ENCODE peak calls at places on chromosomes 3 and 15, in four cellular contexts. One of them, this sample, is unnamed.

GRCh38 chr3:9914559-9915251 is 2.2 kb upstream of the IL17RC start:
- DNase-seq in sigmoid colon: no peak
- DNase-seq in transverse colon: no peak
- DNase-seq in spleen: peak; percentile 69
- DNase-seq in this sample: no peak

GRCh38 chr15:89326316-89326715 is 8.3 kb downstream of the POLG start:
- DNase-seq in sigmoid colon: no peak
- DNase-seq in transverse colon: no peak
- DNase-seq in spleen: no peak
- DNase-seq in this sample: no peak

GRCh38 chr3:5197022-5197421 is 9.5 kb downstream of the EDEM1 start:
- DNase-seq in sigmoid colon: no peak
- DNase-seq in transverse colon: no peak
- DNase-seq in spleen: no peak
- DNase-seq in this sample: no peak

GRCh38 chr3:68878322-68878721 is 54.0 kb downstream of the TAFA4 start:
- DNase-seq in sigmoid colon: no peak
- DNase-seq in transverse colon: no peak
- DNase-seq in spleen: no peak
- DNase-seq in this sample: no peak

GRCh38 chr3:14877404-14877803 is 58.6 kb downstream of the FGD5 start:
- DNase-seq in sigmoid colon: peak; percentile 54
- DNase-seq in transverse colon: no peak
- DNase-seq in spleen: no peak
- DNase-seq in this sample: no peak

GRCh38 chr3:110459021-110459420 is 612.6 kb upstream of the NECTIN3 start:
- DNase-seq in sigmoid colon: no peak
- DNase-seq in transverse colon: no peak
- DNase-seq in spleen: no peak
- DNase-seq in this sample: no peak

GRCh38 chr3:192835818-192836468 is 81.7 kb downstream of the MB21D2 start:
- DNase-seq in sigmoid colon: peak; percentile 79
- DNase-seq in transverse colon: peak; percentile 12
- DNase-seq in spleen: no peak
- DNase-seq in this sample: no peak

GRCh38 chr3:18302517-18302916 is 122.6 kb downstream of the SATB1 start:
- DNase-seq in sigmoid colon: peak; percentile 79
- DNase-seq in transverse colon: peak; percentile 7
- DNase-seq in spleen: no peak
- DNase-seq in this sample: no peak

GRCh38 chr3:184314363-184314699 is at the start of gene EIF4G1:
- DNase-seq in sigmoid colon: peak; percentile 98
- DNase-seq in transverse colon: peak; percentile 96
- DNase-seq in spleen: peak; percentile 98
- DNase-seq in this sample: peak; percentile 93
- TF ChIP-seq POLR2A in sigmoid colon: peak; percentile 27
- TF ChIP-seq POLR2A in transverse colon: peak; percentile 47
- TF ChIP-seq POLR2A in spleen: peak; percentile 52
- TF ChIP-seq POLR2A in this sample: peak; percentile 52

DNA sequence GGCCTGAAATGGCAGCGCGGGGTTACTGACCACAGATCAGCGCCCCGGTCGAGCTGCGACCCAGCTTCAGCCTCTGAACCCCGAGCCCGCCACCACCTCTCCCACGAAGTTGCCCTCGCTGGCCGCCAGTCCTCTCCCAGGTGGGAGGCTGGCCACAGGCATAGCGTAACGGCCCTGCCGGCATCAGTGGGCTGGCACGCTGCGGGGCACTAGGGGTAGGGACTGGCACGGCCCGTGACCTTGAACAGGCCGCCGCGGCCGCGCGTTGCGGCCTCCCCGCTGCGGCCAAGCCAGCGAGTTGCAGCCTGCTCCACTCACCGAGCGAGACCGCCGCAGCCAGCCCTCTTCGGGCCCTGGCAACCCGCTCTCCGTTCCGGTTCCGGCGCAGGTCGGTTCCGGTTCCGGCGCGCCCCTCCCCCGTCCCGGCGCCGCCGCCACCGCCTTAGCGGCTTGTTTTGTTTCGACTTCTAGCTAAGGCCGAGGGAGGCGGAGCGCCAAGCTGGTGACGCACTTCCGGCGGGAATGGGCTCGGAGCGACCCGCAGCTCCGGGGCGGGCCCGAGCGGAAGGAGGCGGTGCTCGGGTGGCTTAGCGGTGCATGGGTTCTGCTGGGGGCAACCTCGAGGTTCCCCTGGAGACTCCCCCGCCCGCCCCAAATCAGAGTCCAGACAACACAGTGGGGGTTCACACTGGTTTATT is at the start of gene USP19:
- DNase-seq in sigmoid colon: peak; percentile 98
- DNase-seq in transverse colon: peak; percentile 97
- DNase-seq in spleen: peak; percentile 99
- DNase-seq in this sample: peak; percentile 92
- TF ChIP-seq POLR2A in sigmoid colon: peak; percentile 86
- TF ChIP-seq POLR2A in transverse colon: peak; percentile 90
- TF ChIP-seq POLR2A in spleen: peak; percentile 73
- TF ChIP-seq POLR2A in this sample: peak; percentile 73

GRCh38 chr15:62889734-62890505 is 152.6 kb upstream of the TPM1 start:
- DNase-seq in sigmoid colon: peak; percentile 40
- DNase-seq in transverse colon: no peak
- DNase-seq in spleen: no peak
- DNase-seq in this sample: no peak
- TF ChIP-seq POLR2A in sigmoid colon: no peak
- TF ChIP-seq POLR2A in transverse colon: no peak
- TF ChIP-seq POLR2A in spleen: no peak
- TF ChIP-seq POLR2A in this sample: no peak

GRCh38 chr3:31241533-31241932 is 291.2 kb upstream of the STT3B start:
- DNase-seq in sigmoid colon: no peak
- DNase-seq in transverse colon: no peak
- DNase-seq in spleen: no peak
- DNase-seq in this sample: no peak
- TF ChIP-seq POLR2A in sigmoid colon: no peak
- TF ChIP-seq POLR2A in transverse colon: no peak
- TF ChIP-seq POLR2A in spleen: no peak
- TF ChIP-seq POLR2A in this sample: no peak

DNA sequence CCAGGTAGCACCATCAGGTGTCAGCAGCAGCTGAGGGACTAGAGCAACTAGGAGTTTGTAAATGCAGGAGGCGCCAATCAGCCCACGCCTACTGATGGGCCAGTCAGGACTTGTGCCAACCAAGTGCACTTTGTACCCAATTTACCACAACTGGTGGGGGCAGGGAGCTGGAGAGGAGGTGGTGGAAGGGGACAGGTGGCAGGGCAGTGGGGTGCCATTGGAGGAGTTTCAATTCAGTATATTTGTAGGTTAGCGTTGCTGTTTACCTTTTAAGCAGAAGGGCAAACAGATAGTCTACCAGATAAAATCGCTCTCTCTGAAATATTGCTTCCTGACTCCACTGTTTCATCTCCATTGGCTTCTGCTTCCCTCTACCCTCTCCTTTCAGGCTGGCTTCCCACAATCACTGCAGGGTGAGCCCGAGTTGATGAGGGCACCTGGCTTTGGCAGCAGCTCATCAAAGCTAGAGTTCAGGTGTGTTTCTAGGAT is 75.7 kb downstream of the TRIM69 start:
- DNase-seq in sigmoid colon: no peak
- DNase-seq in transverse colon: peak; percentile 90
- DNase-seq in spleen: no peak
- DNase-seq in this sample: no peak
- TF ChIP-seq POLR2A in sigmoid colon: no peak
- TF ChIP-seq POLR2A in transverse colon: peak; percentile 24
- TF ChIP-seq POLR2A in spleen: no peak
- TF ChIP-seq POLR2A in this sample: no peak